ENCODE peak calls at places on chromosome 21, in seven cellular contexts. R is GDM1; O is NCI-H2029 treated with DMSO at 0.1 percent for 48 hours; V is amygdala; M is brain microvascular endothelial cell; I is T-helper 1 cell; A is stimulated activated naive CD8-positive, alpha-beta T cell treated with anti-CD3 and anti-CD28 coated beads, Interleukin-15, Interleukin-2, amounts not matched to agents 100 U/mL and 50 U/mL, for 24 hours. P is an unnamed sample.

GRCh38 chr21:45098867-45099266 is 24.5 kb downstream of the ADARB1 start:
- DNase-seq in R (no peak), O (no peak), V (no peak), M (no peak), I (no peak), A (no peak), P (no peak)

GRCh38 chr21:39313042-39313456 is 383 bp downstream of the BRWD1 start:
- DNase-seq in R (no peak), O (no peak), V (no peak), M (peak), I (peak), A (peak), P (no peak)

GRCh38 chr21:41507521-41508414 is at the start of gene TMPRSS2:
- DNase-seq in R (no peak), O (no peak), V (no peak), M (no peak), I (no peak), A (no peak), P (no peak)

GRCh38 chr21:24514081-24514733 is 1093.1 kb downstream of the MRPL39 start:
- DNase-seq in R (no peak), O (no peak), V (no peak), M (no peak), I (no peak), A (no peak), P (no peak)

GRCh38 chr21:35145626-35146236 is 96.6 kb upstream of the RUNX1 start:
- DNase-seq in R (no peak), O (no peak), V (no peak), M (no peak), I (no peak), A (no peak), P (no peak)

GRCh38 chr21:45381036-45381787 is 23.8 kb upstream of the COL18A1 start:
- DNase-seq in R (no peak), O (no peak), V (no peak), M (no peak), I (no peak), A (no peak), P (no peak)

GRCh38 chr21:26389971-26390641 is 183.0 kb downstream of the CYYR1 start:
- DNase-seq in R (no peak), O (no peak), V (no peak), M (peak), I (no peak), A (no peak), P (no peak)

GRCh38 chr21:38027901-38028300 is 111.6 kb upstream of the KCNJ6 start:
- DNase-seq in R (no peak), O (no peak), V (no peak), M (peak), I (no peak), A (no peak), P (no peak)

GRCh38 chr21:27564684-27565280 is 597.9 kb upstream of the ADAMTS5 start:
- DNase-seq in R (no peak), O (no peak), V (no peak), M (peak), I (no peak), A (peak), P (no peak)

GRCh38 chr21:28783641-28784185 is 209.0 kb downstream of the LTN1 start:
- DNase-seq in R (no peak), O (no peak), V (no peak), M (no peak), I (no peak), A (no peak), P (no peak)

GRCh38 chr21:33025471-33026298 is at the start of gene OLIG2:
- DNase-seq in R (peak), O (no peak), V (peak), M (no peak), I (no peak), A (peak), P (no peak)

GRCh38 chr21:38930838-38931237 is 125.1 kb downstream of the ETS2 start:
- DNase-seq in R (no peak), O (no peak), V (no peak), M (no peak), I (no peak), A (no peak), P (no peak)

GRCh38 chr21:44897326-44898010 is 23.2 kb downstream of the ITGB2 start:
- DNase-seq in R (no peak), O (no peak), V (no peak), M (no peak), I (no peak), A (no peak), P (no peak)

GRCh38 chr21:46518983-46519583 is 60.4 kb downstream of the DIP2A start:
- DNase-seq in R (no peak), O (no peak), V (no peak), M (peak), I (no peak), A (no peak), P (no peak)

GRCh38 chr21:33480481-33481103 is 818 bp upstream of the TMEM50B start:
- DNase-seq in R (no peak), O (no peak), V (no peak), M (no peak), I (no peak), A (no peak), P (no peak)

GRCh38 chr21:31351973-31352372 is 7.9 kb upstream of the TIAM1 start:
- DNase-seq in R (no peak), O (no peak), V (no peak), M (no peak), I (no peak), A (no peak), P (no peak)